ENCODE peak calls at places on chromosomes 4 and X, in four cellular contexts. One of them, this sample, is unnamed.

GRCh38 chrX:74284391-74284952 is 19.5 kb upstream of the ZCCHC13 start:
- DNase-seq in AG10803: no peak
- DNase-seq in kidney epithelial cell: no peak
- DNase-seq in fibroblast of the aortic adventitia: no peak
- DNase-seq in this sample: no peak

GRCh38 chr4:142379277-142380051 is 466.6 kb downstream of the INPP4B start:
- DNase-seq in AG10803: peak
- DNase-seq in kidney epithelial cell: peak
- DNase-seq in fibroblast of the aortic adventitia: peak
- DNase-seq in this sample: peak

GRCh38 chr4:158065176-158065575 is 107.6 kb downstream of the GASK1B start:
- DNase-seq in AG10803: no peak
- DNase-seq in kidney epithelial cell: no peak
- DNase-seq in fibroblast of the aortic adventitia: no peak
- DNase-seq in this sample: no peak

GRCh38 chr4:59553739-59554126 is 1646.4 kb upstream of the ADGRL3 start:
- DNase-seq in AG10803: peak
- DNase-seq in kidney epithelial cell: peak
- DNase-seq in fibroblast of the aortic adventitia: peak
- DNase-seq in this sample: peak

GRCh38 chrX:134075894-134076718 is 90.7 kb upstream of the GPC3 start:
- DNase-seq in AG10803: no peak
- DNase-seq in kidney epithelial cell: no peak
- DNase-seq in fibroblast of the aortic adventitia: no peak
- DNase-seq in this sample: no peak

GRCh38 chrX:10038585-10038984 is 71.4 kb downstream of the CLDN34 start:
- DNase-seq in AG10803: no peak
- DNase-seq in kidney epithelial cell: no peak
- DNase-seq in fibroblast of the aortic adventitia: no peak
- DNase-seq in this sample: no peak

GRCh38 chrX:139691843-139692505 is 16.0 kb downstream of the MCF2 start:
- DNase-seq in AG10803: no peak
- DNase-seq in kidney epithelial cell: no peak
- DNase-seq in fibroblast of the aortic adventitia: no peak
- DNase-seq in this sample: no peak

GRCh38 chr4:109985993-109986640 is 73.4 kb downstream of the EGF start:
- DNase-seq in AG10803: peak
- DNase-seq in kidney epithelial cell: no peak
- DNase-seq in fibroblast of the aortic adventitia: no peak
- DNase-seq in this sample: no peak

GRCh38 chrX:71625471-71625870 is 7.2 kb upstream of the CXCR3 start:
- DNase-seq in AG10803: no peak
- DNase-seq in kidney epithelial cell: no peak
- DNase-seq in fibroblast of the aortic adventitia: no peak
- DNase-seq in this sample: no peak

GRCh38 chrX:115408736-115409390 is 119.3 kb downstream of the LUZP4 start:
- DNase-seq in AG10803: peak
- DNase-seq in kidney epithelial cell: no peak
- DNase-seq in fibroblast of the aortic adventitia: peak
- DNase-seq in this sample: no peak

GRCh38 chr4:122152699-122153328 is 683 bp downstream of the BLTP1 start:
- DNase-seq in AG10803: peak
- DNase-seq in kidney epithelial cell: no peak
- DNase-seq in fibroblast of the aortic adventitia: peak
- DNase-seq in this sample: no peak

GRCh38 chr4:3145251-3145908 is 70.9 kb downstream of the HTT start:
- DNase-seq in AG10803: peak
- DNase-seq in kidney epithelial cell: no peak
- DNase-seq in fibroblast of the aortic adventitia: peak
- DNase-seq in this sample: no peak

GRCh38 chr4:130689182-130689581 is 1593.2 kb downstream of the C4orf33 start:
- DNase-seq in AG10803: no peak
- DNase-seq in kidney epithelial cell: no peak
- DNase-seq in fibroblast of the aortic adventitia: no peak
- DNase-seq in this sample: no peak

GRCh38 chr4:41880022-41880837 is 55.0 kb upstream of the TMEM33 start:
- DNase-seq in AG10803: no peak
- DNase-seq in kidney epithelial cell: no peak
- DNase-seq in fibroblast of the aortic adventitia: no peak
- DNase-seq in this sample: no peak

GRCh38 chr4:75243570-75243969 is 270.6 kb downstream of the RCHY1 start:
- DNase-seq in AG10803: no peak
- DNase-seq in kidney epithelial cell: no peak
- DNase-seq in fibroblast of the aortic adventitia: no peak
- DNase-seq in this sample: no peak

GRCh38 chr4:174228988-174229387 is 54.5 kb downstream of the FBXO8 start:
- DNase-seq in AG10803: no peak
- DNase-seq in kidney epithelial cell: no peak
- DNase-seq in fibroblast of the aortic adventitia: no peak
- DNase-seq in this sample: no peak

GRCh38 chr4:1008840-1009646 is 2.4 kb upstream of the FGFRL1 start:
- DNase-seq in AG10803: no peak
- DNase-seq in kidney epithelial cell: no peak
- DNase-seq in fibroblast of the aortic adventitia: no peak
- DNase-seq in this sample: no peak

GRCh38 chr4:574346-575161 is 1.5 kb downstream of the TMEM271 start:
- DNase-seq in AG10803: no peak
- DNase-seq in kidney epithelial cell: no peak
- DNase-seq in fibroblast of the aortic adventitia: no peak
- DNase-seq in this sample: no peak

GRCh38 chrX:9873952-9874351 is 87.7 kb downstream of the SHROOM2 start:
- DNase-seq in AG10803: no peak
- DNase-seq in kidney epithelial cell: no peak
- DNase-seq in fibroblast of the aortic adventitia: no peak
- DNase-seq in this sample: no peak

GRCh38 chr4:144174401-144175067 is 34.0 kb upstream of the GYPA start:
- DNase-seq in AG10803: peak
- DNase-seq in kidney epithelial cell: no peak
- DNase-seq in fibroblast of the aortic adventitia: peak
- DNase-seq in this sample: no peak

GRCh38 chrX:50081282-50081955 is 119.4 kb downstream of the AKAP4 start:
- DNase-seq in AG10803: peak
- DNase-seq in kidney epithelial cell: no peak
- DNase-seq in fibroblast of the aortic adventitia: peak
- DNase-seq in this sample: no peak

GRCh38 chr4:677431-678293 is 3.3 kb downstream of the MYL5 start:
- DNase-seq in AG10803: peak
- DNase-seq in kidney epithelial cell: no peak
- DNase-seq in fibroblast of the aortic adventitia: no peak
- DNase-seq in this sample: no peak

GRCh38 chr4:168021666-168022065 is 70.7 kb upstream of the ANXA10 start:
- DNase-seq in AG10803: no peak
- DNase-seq in kidney epithelial cell: no peak
- DNase-seq in fibroblast of the aortic adventitia: peak
- DNase-seq in this sample: peak

GRCh38 chr4:39814403-39815185 is 116.7 kb downstream of the UBE2K start:
- DNase-seq in AG10803: peak
- DNase-seq in kidney epithelial cell: no peak
- DNase-seq in fibroblast of the aortic adventitia: peak
- DNase-seq in this sample: no peak

GRCh38 chrX:17376381-17377046 is 1.5 kb downstream of the NHS start:
- DNase-seq in AG10803: no peak
- DNase-seq in kidney epithelial cell: no peak
- DNase-seq in fibroblast of the aortic adventitia: peak
- DNase-seq in this sample: no peak

GRCh38 chr4:140704964-140705363 is 51.2 kb downstream of the TBC1D9 start:
- DNase-seq in AG10803: no peak
- DNase-seq in kidney epithelial cell: no peak
- DNase-seq in fibroblast of the aortic adventitia: no peak
- DNase-seq in this sample: no peak

GRCh38 chr4:140704392-140704955 is 51.7 kb downstream of the TBC1D9 start:
- DNase-seq in AG10803: no peak
- DNase-seq in kidney epithelial cell: no peak
- DNase-seq in fibroblast of the aortic adventitia: no peak
- DNase-seq in this sample: no peak

GRCh38 chr4:140703463-140703862 is 52.7 kb downstream of the TBC1D9 start:
- DNase-seq in AG10803: peak
- DNase-seq in kidney epithelial cell: no peak
- DNase-seq in fibroblast of the aortic adventitia: peak
- DNase-seq in this sample: no peak

GRCh38 chr4:140705625-140706275 is 50.4 kb downstream of the TBC1D9 start:
- DNase-seq in AG10803: no peak
- DNase-seq in kidney epithelial cell: no peak
- DNase-seq in fibroblast of the aortic adventitia: no peak
- DNase-seq in this sample: no peak

GRCh38 chr4:140702096-140702757 is 54.0 kb downstream of the TBC1D9 start:
- DNase-seq in AG10803: no peak
- DNase-seq in kidney epithelial cell: no peak
- DNase-seq in fibroblast of the aortic adventitia: no peak
- DNase-seq in this sample: no peak
- TF ChIP-seq CTCF in AG10803: no peak
- TF ChIP-seq CTCF in kidney epithelial cell: no peak
- TF ChIP-seq CTCF in fibroblast of the aortic adventitia: no peak
- TF ChIP-seq CTCF in this sample: no peak

GRCh38 chr4:10006604-10007435 is 14.5 kb downstream of the SLC2A9 start:
- DNase-seq in AG10803: peak
- DNase-seq in kidney epithelial cell: peak
- DNase-seq in fibroblast of the aortic adventitia: peak
- DNase-seq in this sample: no peak
- H3K4me3 ChIP-seq in AG10803: no peak
- H3K4me3 ChIP-seq in kidney epithelial cell: no peak
- H3K4me3 ChIP-seq in fibroblast of the aortic adventitia: no peak
- H3K4me3 ChIP-seq in this sample: no peak

GRCh38 chr4:99587302-99587701 is 12.7 kb downstream of the MTTP start:
- DNase-seq in AG10803: no peak
- DNase-seq in kidney epithelial cell: no peak
- DNase-seq in fibroblast of the aortic adventitia: no peak
- DNase-seq in this sample: no peak

GRCh38 chr4:99587803-99588202 is 13.2 kb downstream of the MTTP start:
- DNase-seq in AG10803: no peak
- DNase-seq in kidney epithelial cell: no peak
- DNase-seq in fibroblast of the aortic adventitia: no peak
- DNase-seq in this sample: no peak

GRCh38 chr4:99586322-99586721 is 11.7 kb downstream of the MTTP start:
- DNase-seq in AG10803: no peak
- DNase-seq in kidney epithelial cell: no peak
- DNase-seq in fibroblast of the aortic adventitia: no peak
- DNase-seq in this sample: no peak

GRCh38 chr4:99585521-99585920 is 10.9 kb downstream of the MTTP start:
- DNase-seq in AG10803: no peak
- DNase-seq in kidney epithelial cell: no peak
- DNase-seq in fibroblast of the aortic adventitia: no peak
- DNase-seq in this sample: no peak

GRCh38 chr4:99586747-99587146 is 12.1 kb downstream of the MTTP start:
- DNase-seq in AG10803: no peak
- DNase-seq in kidney epithelial cell: no peak
- DNase-seq in fibroblast of the aortic adventitia: no peak
- DNase-seq in this sample: no peak
- TF ChIP-seq CTCF in AG10803: no peak
- TF ChIP-seq CTCF in kidney epithelial cell: no peak
- TF ChIP-seq CTCF in fibroblast of the aortic adventitia: no peak
- TF ChIP-seq CTCF in this sample: no peak

DNA sequence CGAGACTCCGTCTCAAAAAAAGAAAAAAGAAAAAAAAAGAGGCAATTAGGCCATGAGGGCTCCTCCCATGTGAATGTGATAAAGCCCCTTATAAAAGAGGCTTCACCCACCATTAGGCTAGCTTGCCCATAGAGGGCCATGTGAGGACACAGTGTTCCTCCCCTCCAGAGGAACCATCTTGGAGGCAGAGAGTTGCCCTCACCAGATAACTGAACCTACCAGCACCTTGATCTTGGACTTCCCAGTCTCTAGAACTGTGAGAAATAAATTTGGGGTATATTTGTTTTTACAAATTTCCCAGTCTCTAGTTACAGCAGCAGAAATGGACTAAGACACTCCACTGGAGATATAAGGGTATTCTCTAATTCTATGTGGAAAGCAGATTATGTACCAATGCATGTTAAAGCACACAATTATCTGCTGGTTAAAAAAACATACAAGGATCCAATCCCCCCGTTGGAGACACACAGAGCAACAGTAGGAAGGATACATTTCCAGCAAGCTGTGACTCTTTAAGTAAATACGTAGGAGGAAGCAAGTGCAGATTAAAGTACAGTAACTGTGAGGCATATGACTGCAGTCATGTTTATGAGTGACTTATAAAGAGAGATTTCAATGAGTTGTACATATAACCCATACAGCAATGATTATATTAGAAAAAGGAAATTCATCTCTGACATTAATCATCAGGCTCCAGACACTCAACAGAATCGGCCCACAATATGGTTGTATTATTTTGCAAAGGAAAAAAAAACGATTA is 21.4 kb downstream of the SH3RF1 start:
- DNase-seq in AG10803: no peak
- DNase-seq in kidney epithelial cell: no peak
- DNase-seq in fibroblast of the aortic adventitia: peak
- DNase-seq in this sample: no peak
- H3K4me3 ChIP-seq in AG10803: no peak
- H3K4me3 ChIP-seq in kidney epithelial cell: no peak
- H3K4me3 ChIP-seq in fibroblast of the aortic adventitia: no peak
- H3K4me3 ChIP-seq in this sample: no peak

DNA sequence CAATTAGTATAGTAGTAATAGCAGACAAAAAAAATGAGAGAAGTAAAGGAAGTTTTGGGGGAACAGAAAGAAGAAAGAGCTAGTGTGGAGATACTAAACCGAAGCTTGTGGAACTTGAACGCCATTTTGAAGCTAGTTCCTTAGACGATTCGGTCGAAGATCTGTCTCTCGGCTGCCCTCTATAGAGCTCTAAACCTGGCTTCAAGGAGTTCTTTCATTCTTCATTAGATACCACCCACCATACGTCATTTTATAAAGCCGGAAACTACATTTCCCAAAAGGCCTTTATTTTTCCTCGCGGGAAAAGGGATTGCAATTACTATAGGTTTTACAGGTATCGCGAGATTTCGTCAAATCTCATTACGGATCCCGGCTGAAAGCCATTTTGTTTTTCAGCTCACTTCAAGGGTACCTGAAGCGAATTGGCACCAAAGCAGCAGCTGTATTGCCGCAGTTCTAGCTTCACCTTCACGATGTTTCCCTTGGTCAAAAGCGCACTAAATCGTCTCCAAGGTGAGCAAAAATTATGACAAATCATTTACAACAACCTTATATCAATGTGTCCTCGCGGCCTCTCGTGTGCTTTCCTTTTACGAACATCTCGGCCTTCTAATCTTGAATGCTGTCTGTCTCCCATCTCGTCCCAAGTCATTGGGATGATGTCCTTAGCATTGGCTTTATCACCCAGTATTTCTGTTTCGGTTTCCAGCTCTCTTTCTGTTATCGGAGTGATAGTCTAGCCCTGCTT is at the start of gene COX7B:
- DNase-seq in AG10803: peak
- DNase-seq in kidney epithelial cell: peak
- DNase-seq in fibroblast of the aortic adventitia: peak
- DNase-seq in this sample: peak
- TF ChIP-seq CTCF in AG10803: peak
- TF ChIP-seq CTCF in kidney epithelial cell: peak
- TF ChIP-seq CTCF in fibroblast of the aortic adventitia: peak
- TF ChIP-seq CTCF in this sample: peak